ENCODE peak calls at places on chromosomes 7 and 10, in four cellular contexts. One of them, this sample, is unnamed.

GRCh38 chr10:113108180-113108835 is 158.3 kb downstream of the TCF7L2 start:
- DNase-seq in H1: peak; percentile 47
- DNase-seq in IMR-90: no peak
- DNase-seq in H9: peak; percentile 88
- DNase-seq in this sample: peak; percentile 79

GRCh38 chr7:24732646-24733413 is 24.4 kb downstream of the GSDME start:
- DNase-seq in H1: no peak
- DNase-seq in IMR-90: peak; percentile 92
- DNase-seq in H9: no peak
- DNase-seq in this sample: peak; percentile 67

GRCh38 chr7:45179666-45180065 is 22.1 kb downstream of the RAMP3 start:
- DNase-seq in H1: no peak
- DNase-seq in IMR-90: no peak
- DNase-seq in H9: no peak
- DNase-seq in this sample: no peak

GRCh38 chr7:30800785-30801252 is 29.6 kb downstream of the MINDY4 start:
- DNase-seq in H1: peak; percentile 21
- DNase-seq in IMR-90: peak; percentile 81
- DNase-seq in H9: peak; percentile 56
- DNase-seq in this sample: peak; percentile 74

GRCh38 chr10:10520391-10521385 is 497.0 kb upstream of the CELF2 start:
- DNase-seq in H1: no peak
- DNase-seq in IMR-90: peak; percentile 48
- DNase-seq in H9: no peak
- DNase-seq in this sample: no peak

GRCh38 chr7:1087952-1088920 is at the start of gene GPER1:
- DNase-seq in H1: no peak
- DNase-seq in IMR-90: peak; percentile 24
- DNase-seq in H9: peak; percentile 60
- DNase-seq in this sample: peak; percentile 63

GRCh38 chr10:98848361-98848760 is 387.3 kb downstream of the HPSE2 start:
- DNase-seq in H1: no peak
- DNase-seq in IMR-90: no peak
- DNase-seq in H9: no peak
- DNase-seq in this sample: no peak

GRCh38 chr10:123761666-123762230 is 95.6 kb downstream of the GPR26 start:
- DNase-seq in H1: no peak
- DNase-seq in IMR-90: no peak
- DNase-seq in H9: no peak
- DNase-seq in this sample: no peak

GRCh38 chr10:77836299-77836820 is 90.2 kb downstream of the DLG5 start:
- DNase-seq in H1: no peak
- DNase-seq in IMR-90: peak; percentile 22
- DNase-seq in H9: no peak
- DNase-seq in this sample: no peak

GRCh38 chr10:110488944-110489343 is 8.8 kb upstream of the DUSP5 start:
- DNase-seq in H1: no peak
- DNase-seq in IMR-90: no peak
- DNase-seq in H9: no peak
- DNase-seq in this sample: no peak
- H3K56ac ChIP-seq in H1: no peak overlapping the region
- H3K56ac ChIP-seq in IMR-90: no peak overlapping the region
- H3K56ac ChIP-seq in H9: no peak overlapping the region
- H3K56ac ChIP-seq in this sample: peak overlapping the region; percentile 89

DNA sequence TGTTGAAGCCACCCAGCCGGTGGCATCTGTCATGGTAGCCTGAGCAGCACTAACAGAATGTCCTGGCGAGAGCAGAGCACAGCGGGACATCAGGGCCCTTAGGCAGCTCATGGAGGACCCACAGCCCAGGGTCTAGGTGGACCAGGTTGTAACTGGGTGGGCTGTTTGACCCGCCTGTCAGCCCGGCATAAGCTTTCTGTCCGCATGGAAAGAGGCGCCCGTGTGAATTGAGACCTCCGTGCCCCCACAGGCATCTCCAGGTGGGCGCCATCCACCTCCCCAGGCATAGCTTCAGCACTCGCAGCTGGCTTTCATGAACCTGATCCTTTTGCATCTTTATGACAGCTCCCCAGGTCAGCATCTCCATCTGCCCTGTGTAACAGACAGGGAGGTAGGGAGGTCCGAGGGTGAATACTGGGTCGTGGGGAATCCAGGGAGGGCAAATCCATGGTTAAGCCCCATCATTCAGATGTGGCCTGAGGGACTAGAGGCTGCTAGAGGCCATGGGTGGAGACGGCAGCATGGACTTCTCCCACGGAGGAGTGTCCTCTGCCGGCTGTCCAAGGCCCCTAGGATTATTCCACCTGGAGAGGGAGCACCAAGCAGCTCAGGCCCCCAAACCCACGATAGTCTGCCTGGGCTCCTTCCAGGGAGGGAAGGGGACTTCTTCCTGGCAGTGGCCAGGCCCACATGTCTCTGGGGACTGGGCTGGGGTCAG is 371.6 kb upstream of the MKI67 start:
- DNase-seq in H1: no peak
- DNase-seq in IMR-90: no peak
- DNase-seq in H9: no peak
- DNase-seq in this sample: no peak
- H3K23ac ChIP-seq in H1: no peak overlapping the region
- H3K23ac ChIP-seq in IMR-90: no peak overlapping the region
- H3K23ac ChIP-seq in H9: no peak overlapping the region
- H3K23ac ChIP-seq in this sample: no peak overlapping the region

DNA sequence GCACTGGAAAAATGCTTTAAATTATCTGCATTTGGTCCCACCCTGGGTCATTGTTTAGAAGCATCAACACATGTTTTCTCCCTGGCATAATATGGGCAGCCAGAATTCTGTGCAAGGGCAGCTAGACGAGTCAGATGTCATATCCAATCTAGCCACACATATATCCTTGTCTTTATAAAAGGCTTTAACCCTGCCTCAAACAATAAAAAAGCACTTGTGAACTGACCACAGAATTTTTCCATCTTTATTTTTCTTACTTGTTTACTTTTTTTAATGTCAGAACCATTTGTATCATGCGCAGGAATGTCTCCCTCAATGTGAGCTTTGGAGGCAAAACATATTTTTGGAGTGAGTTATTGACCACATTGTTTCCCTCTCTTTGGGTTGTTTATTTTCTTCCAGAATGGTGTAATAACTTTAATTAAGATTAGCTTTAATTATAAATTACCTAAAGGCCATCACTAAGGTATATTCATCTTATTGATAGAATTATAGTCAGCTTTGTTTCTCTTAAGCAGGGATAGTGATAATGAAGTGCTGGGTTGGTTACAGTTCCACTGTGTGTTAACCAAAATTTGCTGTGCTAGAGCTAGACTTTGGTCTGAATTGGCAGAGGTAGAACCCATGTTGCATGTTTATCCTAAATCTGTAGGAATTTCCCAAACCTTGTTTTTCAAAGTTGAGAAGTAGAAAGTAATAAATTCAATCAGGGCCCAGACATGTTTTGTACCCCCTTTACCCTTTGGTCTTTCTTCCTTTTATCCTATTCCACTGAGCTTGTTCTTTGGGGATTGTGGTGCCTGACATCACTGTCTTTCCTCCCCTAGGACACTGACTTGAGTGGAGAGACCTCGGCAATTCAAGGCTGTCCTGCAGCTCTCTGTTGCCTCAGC is 1078.4 kb downstream of the KCNMA1 start:
- DNase-seq in H1: no peak
- DNase-seq in IMR-90: peak; percentile 70
- DNase-seq in H9: no peak
- DNase-seq in this sample: no peak
- H2BK5ac ChIP-seq in H1: no peak overlapping the region
- H2BK5ac ChIP-seq in IMR-90: peak overlapping the region; percentile 87
- H2BK5ac ChIP-seq in H9: no peak overlapping the region
- H2BK5ac ChIP-seq in this sample: no peak overlapping the region

GRCh38 chr10:31803606-31804195 is 124.9 kb downstream of the ARHGAP12 start:
- DNase-seq in H1: no peak
- DNase-seq in IMR-90: no peak
- DNase-seq in H9: no peak
- DNase-seq in this sample: no peak

GRCh38 chr10:31804416-31804815 is 124.2 kb downstream of the ARHGAP12 start:
- DNase-seq in H1: no peak
- DNase-seq in IMR-90: no peak
- DNase-seq in H9: no peak
- DNase-seq in this sample: no peak

GRCh38 chr10:31808258-31809218 is 120.1 kb downstream of the ARHGAP12 start:
- DNase-seq in H1: no peak
- DNase-seq in IMR-90: peak; percentile 80
- DNase-seq in H9: no peak
- DNase-seq in this sample: peak; percentile 46
- H3K56ac ChIP-seq in H1: no peak overlapping the region
- H3K56ac ChIP-seq in IMR-90: peak overlapping the region; percentile 65
- H3K56ac ChIP-seq in H9: no peak overlapping the region
- H3K56ac ChIP-seq in this sample: no peak overlapping the region

GRCh38 chr7:84911077-84911476 is 275.8 kb downstream of the SEMA3D start:
- DNase-seq in H1: no peak
- DNase-seq in IMR-90: no peak
- DNase-seq in H9: no peak
- DNase-seq in this sample: peak; percentile 11
- H3K23ac ChIP-seq in H1: no peak overlapping the region
- H3K23ac ChIP-seq in IMR-90: no peak overlapping the region
- H3K23ac ChIP-seq in H9: no peak overlapping the region
- H3K23ac ChIP-seq in this sample: no peak overlapping the region

GRCh38 chr7:130374507-130374906 is 5.8 kb upstream of the CPA1 start:
- DNase-seq in H1: no peak
- DNase-seq in IMR-90: no peak
- DNase-seq in H9: no peak
- DNase-seq in this sample: no peak
- H2BK5ac ChIP-seq in H1: peak overlapping the region; percentile 35
- H2BK5ac ChIP-seq in IMR-90: peak overlapping the region; percentile 97
- H2BK5ac ChIP-seq in H9: no peak overlapping the region
- H2BK5ac ChIP-seq in this sample: no peak overlapping the region

GRCh38 chr7:157703534-157704195 is 366.9 kb downstream of the DNAJB6 start:
- DNase-seq in H1: no peak
- DNase-seq in IMR-90: no peak
- DNase-seq in H9: no peak
- DNase-seq in this sample: no peak
- H3K56ac ChIP-seq in H1: no peak overlapping the region
- H3K56ac ChIP-seq in IMR-90: no peak overlapping the region
- H3K56ac ChIP-seq in H9: no peak overlapping the region
- H3K56ac ChIP-seq in this sample: no peak overlapping the region

GRCh38 chr7:38181111-38181510 is 3.1 kb downstream of the STARD3NL start:
- DNase-seq in H1: no peak
- DNase-seq in IMR-90: no peak
- DNase-seq in H9: no peak
- DNase-seq in this sample: no peak

GRCh38 chr7:38179719-38180333 is 1.8 kb downstream of the STARD3NL start:
- DNase-seq in H1: no peak
- DNase-seq in IMR-90: peak; percentile 37
- DNase-seq in H9: no peak
- DNase-seq in this sample: peak; percentile 11

GRCh38 chr7:38177621-38178003 is 433 bp upstream of the STARD3NL start:
- DNase-seq in H1: no peak
- DNase-seq in IMR-90: no peak
- DNase-seq in H9: no peak
- DNase-seq in this sample: no peak

GRCh38 chr7:38178695-38179344 is 775 bp downstream of the STARD3NL start:
- DNase-seq in H1: no peak
- DNase-seq in IMR-90: peak; percentile 54
- DNase-seq in H9: no peak
- DNase-seq in this sample: no peak

DNA sequence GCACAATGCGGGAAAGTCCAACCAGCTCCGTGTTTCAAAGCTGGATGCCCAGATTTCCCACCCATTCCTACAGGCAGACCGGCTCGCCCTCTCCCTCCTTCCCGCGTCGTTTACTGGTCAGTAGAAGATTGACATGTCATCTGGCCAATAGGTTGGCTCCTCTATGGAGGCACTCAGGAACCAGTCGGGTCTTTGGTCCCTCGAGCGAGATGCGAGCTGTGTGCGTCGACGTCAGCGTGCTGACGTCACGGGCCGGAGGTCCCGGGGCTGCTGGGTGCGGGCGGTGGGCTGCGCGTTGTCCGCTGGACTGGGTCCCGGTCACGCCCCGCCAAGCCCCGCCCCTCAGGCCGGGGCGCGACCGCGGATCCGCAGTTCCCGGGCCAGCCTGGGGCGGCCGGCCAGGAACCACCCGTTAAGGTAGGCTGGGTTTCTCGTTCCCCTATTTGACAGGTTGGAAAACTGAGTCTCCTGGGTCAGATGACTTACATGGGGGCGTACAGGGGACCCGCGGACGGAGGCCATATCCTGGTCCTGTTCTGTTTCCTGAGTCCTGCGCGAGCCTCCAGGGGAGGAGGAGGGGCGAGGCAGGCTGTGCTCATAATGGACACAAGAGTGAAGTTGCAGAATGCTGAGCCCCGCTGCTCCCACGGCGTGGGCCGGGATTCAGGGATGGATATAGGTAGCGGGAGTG is at the start of gene STARD3NL:
- DNase-seq in H1: peak; percentile 99
- DNase-seq in IMR-90: peak; percentile 100
- DNase-seq in H9: peak; percentile 100
- DNase-seq in this sample: peak; percentile 100
- H3K23ac ChIP-seq in H1: no peak within 1 kb of the TSS
- H3K23ac ChIP-seq in IMR-90: peak within 1 kb of the TSS; percentile 64
- H3K23ac ChIP-seq in H9: no peak within 1 kb of the TSS
- H3K23ac ChIP-seq in this sample: no peak within 1 kb of the TSS

GRCh38 chr10:101031796-101032636 is 982 bp downstream of the SFXN3 start:
- DNase-seq in H1: no peak
- DNase-seq in IMR-90: peak; percentile 63
- DNase-seq in H9: peak; percentile 81
- DNase-seq in this sample: peak; percentile 82
- H2BK5ac ChIP-seq in H1: no peak overlapping the region
- H2BK5ac ChIP-seq in IMR-90: peak overlapping the region; percentile 89
- H2BK5ac ChIP-seq in H9: no peak overlapping the region
- H2BK5ac ChIP-seq in this sample: no peak overlapping the region

This sample was measured in mesendoderm.